ENCODE peak calls at places on chromosomes 11 and 22, in six cellular contexts. L is EH; B is stimulated activated CD8-positive, alpha-beta memory T cell treated with anti-CD3 and anti-CD28 coated beads, Interleukin-4, amount 100 ng/mL, for 1 hour; E is pulmonary artery endothelial cell; V is dermis blood vessel endothelial cell; M is Right ventricle myocardium inferior. U is an unnamed sample.

GRCh38 chr22:19460036-19460435 is 12.5 kb upstream of the C22orf39 start:
- DNase-seq in B (no peak), L (peak), M (no peak), V (no peak), E (no peak), U (no peak)

GRCh38 chr11:2426826-2427521 is 17.3 kb downstream of the TRPM5 start:
- DNase-seq in V (no peak), L (no peak), M (peak), B (no peak), E (no peak), U (peak)

GRCh38 chr22:44395116-44396005 is 82.6 kb upstream of the SHISAL1 start:
- DNase-seq in B (no peak), V (no peak), E (no peak), M (no peak), L (no peak), U (peak)

GRCh38 chr22:23268877-23269276 is 88.6 kb downstream of the BCR start:
- DNase-seq in E (no peak), M (no peak), V (no peak), L (no peak), B (no peak), U (no peak)

GRCh38 chr22:17563936-17564391 is 666 bp downstream of the SLC25A18 start:
- DNase-seq in B (no peak), M (no peak), E (no peak), L (peak), V (peak), U (peak)

GRCh38 chr11:121914508-121914907 is 201.5 kb downstream of the BLID start:
- DNase-seq in E (no peak), L (no peak), B (no peak), V (no peak), M (no peak), U (no peak)

GRCh38 chr22:35313311-35314121 is 13.8 kb downstream of the TOM1 start:
- DNase-seq in L (peak), M (peak), E (peak), V (peak), B (no peak), U (no peak)

GRCh38 chr11:80632156-80632555 is 1191.3 kb upstream of the TENM4 start:
- DNase-seq in M (no peak), V (no peak), B (no peak), L (no peak), E (no peak), U (no peak)

GRCh38 chr22:25210831-25211230 is 8.6 kb upstream of the CRYBB2 start:
- DNase-seq in E (no peak), V (no peak), M (no peak), L (no peak), B (no peak), U (no peak)

GRCh38 chr11:112525270-112525669 is 264.6 kb upstream of the PLET1 start:
- DNase-seq in B (no peak), M (no peak), V (no peak), E (no peak), L (peak), U (no peak)

GRCh38 chr11:95948637-95949036 is 24.7 kb upstream of the MTMR2 start:
- DNase-seq in L (no peak), B (no peak), E (no peak), V (no peak), M (no peak), U (no peak)

GRCh38 chr11:84390441-84391078 is 1104.4 kb upstream of the CCDC90B start:
- DNase-seq in V (no peak), L (no peak), E (no peak), B (no peak), M (no peak), U (no peak)

GRCh38 chr11:96486890-96487633 is 97.2 kb downstream of the JRKL start:
- DNase-seq in B (no peak), V (no peak), E (no peak), M (no peak), L (peak), U (no peak)

GRCh38 chr22:50112151-50113118 is 22.6 kb downstream of the MOV10L1 start:
- DNase-seq in L (peak), B (no peak), M (no peak), E (peak), V (peak), U (no peak)

GRCh38 chr11:92128026-92128425 is 96.6 kb upstream of the FAT3 start:
- DNase-seq in M (no peak), V (no peak), B (no peak), L (no peak), E (no peak), U (no peak)

GRCh38 chr11:134358853-134359490 is 27.2 kb downstream of the GLB1L2 start:
- DNase-seq in L (no peak), E (no peak), M (peak), B (no peak), V (no peak), U (peak)

GRCh38 chr22:30537083-30537731 is 9.3 kb downstream of the SEC14L6 start:
- DNase-seq in L (no peak), B (no peak), V (no peak), M (no peak), E (no peak), U (no peak)

GRCh38 chr22:49090061-49090852 is 737.4 kb downstream of the BRD1 start:
- DNase-seq in B (no peak), M (no peak), L (no peak), E (no peak), V (no peak), U (peak)

GRCh38 chr22:48391820-48392219 is 1435.9 kb downstream of the BRD1 start:
- DNase-seq in V (no peak), B (no peak), M (no peak), E (no peak), L (no peak), U (no peak)

GRCh38 chr11:69899957-69900821 is 81.0 kb upstream of the FGF3 start:
- DNase-seq in L (peak), M (no peak), B (no peak), E (peak), V (peak), U (peak)